ENCODE peak calls at places on chromosomes 7 and 10, in five cellular contexts. C is GM06990, R is NB4, X is epithelial cell of esophagus, L is B cell. T is an unnamed sample.

GRCh38 chr7:119197872-119198527 is 973.5 kb downstream of the ANKRD7 start:
- DNase-seq in C (peak), R (peak), X (peak), L (no peak), T (peak)

GRCh38 chr7:136114966-136115762 is 138.0 kb upstream of the MTPN start:
- DNase-seq in C (peak), X (peak), L (no peak), R (peak), T (peak)

GRCh38 chr7:8143151-8143874 is 118.7 kb downstream of the ICA1 start:
- DNase-seq in C (peak), L (no peak), R (no peak), X (peak), T (no peak)

GRCh38 chr10:93854985-93855384 is 38.8 kb upstream of the SLC35G1 start:
- DNase-seq in R (no peak), X (no peak), L (no peak), C (no peak), T (no peak)

GRCh38 chr10:82397859-82398258 is 522.9 kb downstream of the NRG3 start:
- DNase-seq in L (no peak), R (no peak), X (no peak), C (no peak), T (no peak)

GRCh38 chr7:90723233-90723632 is 127.1 kb downstream of the CDK14 start:
- DNase-seq in L (no peak), R (no peak), X (no peak), C (no peak), T (no peak)

GRCh38 chr7:2725178-2726105 is 37.4 kb downstream of the AMZ1 start:
- DNase-seq in X (no peak), R (no peak), C (no peak), L (no peak), T (no peak)

GRCh38 chr7:102843850-102844249 is 69.0 kb upstream of the LRRC17 start:
- DNase-seq in R (peak), L (no peak), C (peak), X (no peak), T (peak)

GRCh38 chr7:29282819-29283414 is 88.3 kb downstream of the CHN2 start:
- DNase-seq in C (no peak), L (no peak), X (no peak), R (peak), T (no peak)

GRCh38 chr10:125375210-125375609 is 214.8 kb upstream of the CTBP2 start:
- DNase-seq in X (peak), L (no peak), R (peak), C (no peak), T (no peak)
- TF ChIP-seq CTCF in X (peak), L (no peak), R (peak), C (no peak), T (no peak)

GRCh38 chr7:18241543-18242231 is 214.0 kb upstream of the PRPS1L1 start:
- DNase-seq in C (no peak), R (no peak), X (peak), L (no peak), T (no peak)
- TF ChIP-seq CTCF in C (no peak), R (peak), X (peak), L (no peak), T (no peak)

DNA sequence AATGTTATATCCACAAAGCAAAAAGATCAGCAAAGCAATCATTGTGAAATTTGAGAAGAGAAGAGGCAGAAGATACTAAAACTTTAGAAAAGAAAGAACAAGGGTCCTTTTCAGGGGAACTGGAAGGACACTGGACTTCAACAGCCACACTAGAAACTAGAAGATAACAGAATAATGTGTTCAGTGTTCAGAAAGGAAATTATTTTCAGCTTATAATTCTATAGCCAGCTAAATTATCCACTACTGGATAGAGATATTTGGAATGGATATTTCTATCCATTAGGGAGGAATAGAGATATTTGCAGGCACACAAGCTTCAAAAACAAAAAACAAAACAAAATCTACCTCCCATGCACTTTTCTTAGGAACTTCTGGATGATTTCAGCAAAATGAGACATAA is 12.8 kb downstream of the ANXA11 start:
- DNase-seq in C (no peak), R (no peak), L (no peak), X (no peak), T (no peak)
- TF ChIP-seq CTCF in C (no peak), R (no peak), L (no peak), X (no peak), T (no peak)

DNA sequence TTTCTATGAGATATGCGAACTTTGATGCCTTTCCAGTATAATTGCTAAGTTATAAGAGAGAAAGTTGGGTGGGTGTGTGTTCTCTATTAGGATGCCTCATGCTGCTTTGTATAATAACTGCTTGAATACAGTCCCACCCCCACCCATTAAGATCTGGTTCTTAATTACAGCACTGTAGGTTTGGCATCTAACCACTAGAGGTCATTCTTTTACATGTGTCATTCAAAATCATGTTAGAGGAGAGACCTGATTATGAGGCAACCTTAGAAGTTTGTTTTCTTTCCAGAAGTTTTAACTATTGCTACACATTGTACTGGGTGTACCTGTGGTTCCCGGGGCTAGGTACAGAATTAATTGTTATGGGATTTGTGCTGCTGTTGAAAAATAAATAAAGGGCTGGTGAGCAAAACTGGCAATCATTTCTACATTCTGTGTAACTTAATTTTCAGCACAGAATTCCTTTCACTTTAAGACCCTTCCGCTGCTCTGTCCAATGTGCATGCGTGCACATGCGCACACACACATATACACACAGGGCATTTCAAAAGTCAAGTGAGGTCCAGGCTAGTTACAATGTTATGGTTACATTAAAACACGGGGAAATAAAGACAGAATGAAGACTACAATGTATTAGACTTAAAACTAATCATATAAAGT is 1156.3 kb downstream of the SORCS3 start:
- DNase-seq in R (peak), L (no peak), C (no peak), X (peak), T (peak)
- TF ChIP-seq CTCF in R (peak), L (no peak), C (peak), X (peak), T (peak)

DNA sequence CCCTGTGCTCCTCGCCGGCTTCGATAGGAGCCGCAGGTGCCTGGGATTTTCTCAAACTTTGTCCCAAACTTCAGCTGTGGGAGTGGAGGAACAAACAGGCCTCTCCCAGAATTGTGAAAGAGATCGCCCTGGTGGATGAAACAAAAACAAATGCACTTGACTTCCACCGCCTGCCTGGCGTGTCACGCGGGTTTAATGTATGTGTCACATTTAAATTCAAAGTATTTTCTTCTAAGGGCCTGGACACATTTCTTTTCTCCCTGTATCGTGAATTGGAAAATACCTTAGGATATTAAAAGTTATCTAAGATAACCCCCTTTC is 694 bp upstream of the WASL start:
- DNase-seq in R (no peak), X (peak), L (no peak), C (no peak), T (peak)
- TF ChIP-seq CTCF in R (no peak), X (peak), L (no peak), C (no peak), T (no peak)

T was measured in GM13977.